ENCODE peak calls at places on chromosomes 13 and 19, in five cellular contexts. Y is mucosa of descending colon, R is esophagus squamous epithelium, D is fibroblast of the aortic adventitia, P is heart right ventricle. T is an unnamed sample.

GRCh38 chr19:3117746-3118145 is 18.1 kb upstream of the GNA15 start:
- DNase-seq in Y (peak), R (no peak), D (no peak), P (no peak), T (no peak)

GRCh38 chr13:112791662-112792440 is 102.0 kb downstream of the ATP11A start:
- DNase-seq in Y (no peak), R (no peak), D (no peak), P (no peak), T (no peak)

GRCh38 chr19:45164577-45165335 is 4.0 kb upstream of the NKPD1 start:
- DNase-seq in Y (peak), R (no peak), D (peak), P (peak), T (peak)

GRCh38 chr13:31476266-31476665 is 263.1 kb upstream of the RXFP2 start:
- DNase-seq in Y (no peak), R (no peak), D (peak), P (no peak), T (peak)

GRCh38 chr19:58330458-58330857 is 3.7 kb downstream of the ZSCAN22 start:
- DNase-seq in Y (no peak), R (no peak), D (peak), P (no peak), T (peak)

GRCh38 chr13:113672002-113672651 is 5.1 kb downstream of the GRK1 start:
- DNase-seq in Y (no peak), R (no peak), D (no peak), P (no peak), T (peak)

GRCh38 chr19:2770055-2771013 is 12.7 kb downstream of the SGTA start:
- DNase-seq in Y (no peak), R (no peak), D (peak), P (peak), T (peak)

GRCh38 chr19:4597975-4598671 is 38.6 kb upstream of the SEMA6B start:
- DNase-seq in Y (no peak), R (no peak), D (no peak), P (no peak), T (no peak)

GRCh38 chr13:81017525-81018152 is 676.7 kb upstream of the SPRY2 start:
- DNase-seq in Y (no peak), R (no peak), D (peak), P (no peak), T (peak)

GRCh38 chr19:50312967-50313811 is 16.0 kb downstream of the KCNC3 start:
- DNase-seq in Y (peak), R (no peak), D (no peak), P (no peak), T (no peak)

GRCh38 chr13:95641291-95641811 is 3.2 kb downstream of the DZIP1 start:
- DNase-seq in Y (no peak), R (no peak), D (no peak), P (no peak), T (peak)

GRCh38 chr13:95643814-95644598 is 500 bp downstream of the DZIP1 start:
- DNase-seq in Y (peak), R (no peak), D (peak), P (no peak), T (peak)

GRCh38 chr13:95643009-95643408 is 1.5 kb downstream of the DZIP1 start:
- DNase-seq in Y (no peak), R (no peak), D (no peak), P (no peak), T (no peak)

GRCh38 chr13:95643471-95643813 is 1.1 kb downstream of the DZIP1 start:
- DNase-seq in Y (no peak), R (no peak), D (peak), P (no peak), T (peak)

DNA sequence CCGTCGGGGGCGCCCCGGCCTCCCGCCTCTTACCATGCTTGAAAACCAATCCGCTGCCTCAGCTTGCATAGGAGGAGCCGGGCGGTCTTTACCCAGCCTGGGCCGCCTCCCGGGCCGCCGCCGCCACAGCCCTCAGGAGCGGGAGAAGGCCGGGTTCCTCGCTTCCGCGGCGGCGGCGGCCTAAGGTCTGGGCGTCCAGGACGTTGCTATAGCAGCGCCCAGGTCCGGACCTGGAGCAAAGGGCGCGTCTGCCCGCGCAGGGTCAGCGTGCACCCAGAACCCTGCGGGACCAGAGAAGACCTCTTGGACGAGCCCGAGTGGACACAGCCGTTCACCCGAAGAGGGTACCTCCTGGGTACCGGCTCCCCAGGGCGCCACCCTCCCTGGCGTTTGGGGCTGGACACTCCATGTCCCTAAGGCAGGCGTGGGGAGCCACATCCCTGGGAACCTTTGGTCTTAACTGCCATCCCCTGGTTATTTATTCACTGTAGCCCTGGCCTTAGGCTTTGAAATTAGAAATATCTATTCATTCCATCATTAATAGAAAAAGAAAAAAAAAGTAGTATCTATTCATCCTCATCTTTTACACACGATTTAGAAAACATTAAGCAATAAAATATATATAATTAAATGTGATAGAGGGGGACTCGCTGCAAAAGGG is 2.4 kb downstream of the DZIP1 start:
- DNase-seq in Y (peak), R (no peak), D (peak), P (no peak), T (peak)
- H3K4me3 ChIP-seq in Y (no peak), R (peak), D (peak), P (peak), T (peak)

GRCh38 chr19:41206456-41206855 is 12.6 kb upstream of the AXL start:
- DNase-seq in Y (no peak), R (no peak), D (no peak), P (no peak), T (no peak)

GRCh38 chr19:41205995-41206394 is 13.0 kb downstream of the CYP2S1 start:
- DNase-seq in Y (no peak), R (no peak), D (no peak), P (no peak), T (no peak)

GRCh38 chr19:41203371-41203770 is 10.4 kb downstream of the CYP2S1 start:
- DNase-seq in Y (no peak), R (no peak), D (no peak), P (no peak), T (no peak)

GRCh38 chr19:41206926-41207750 is 11.9 kb upstream of the AXL start:
- DNase-seq in Y (no peak), R (no peak), D (peak), P (peak), T (peak)
- TF ChIP-seq CTCF in Y (no peak), R (no peak), D (no peak), P (no peak), T (no peak)

GRCh38 chr13:110411316-110412105 is 104.4 kb downstream of the COL4A2 start:
- DNase-seq in Y (no peak), R (no peak), D (no peak), P (no peak), T (no peak)
- H3K4me3 ChIP-seq in Y (no peak), R (no peak), D (no peak), P (peak), T (no peak)

GRCh38 chr13:94984974-94985373 is 272.6 kb upstream of the SOX21 start:
- DNase-seq in Y (no peak), R (no peak), D (no peak), P (no peak), T (no peak)
- TF ChIP-seq CTCF in Y (no peak), R (no peak), D (no peak), P (no peak), T (no peak)

GRCh38 chr19:29813665-29814064 is 1.9 kb downstream of the CCNE1 start:
- DNase-seq in Y (no peak), R (no peak), D (no peak), P (no peak), T (no peak)

GRCh38 chr19:29811125-29812079 is at the start of gene CCNE1:
- DNase-seq in Y (peak), R (peak), D (peak), P (peak), T (peak)

GRCh38 chr19:29815231-29815630 is 3.4 kb downstream of the CCNE1 start:
- DNase-seq in Y (no peak), R (no peak), D (no peak), P (no peak), T (no peak)

GRCh38 chr19:29812080-29812880 is 489 bp downstream of the CCNE1 start:
- DNase-seq in Y (peak), R (no peak), D (no peak), P (no peak), T (no peak)

DNA sequence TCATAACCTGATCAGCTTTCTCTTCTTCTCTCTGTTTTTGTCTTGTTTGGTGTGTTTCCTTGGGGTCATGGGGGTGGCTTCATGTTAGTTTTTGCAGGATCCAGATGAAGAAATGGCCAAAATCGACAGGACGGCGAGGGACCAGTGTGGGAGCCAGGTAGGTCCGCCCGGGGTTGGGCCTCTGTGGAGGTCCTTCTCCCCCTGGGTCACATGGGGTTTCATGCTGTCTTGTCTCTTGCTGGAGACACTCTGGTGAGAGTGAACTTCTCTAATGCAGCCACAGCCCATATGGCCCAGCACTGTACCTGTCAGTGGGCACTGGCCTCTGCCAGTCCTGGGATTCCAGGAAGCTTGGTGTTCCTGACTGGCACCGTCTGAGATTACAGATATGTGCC is 1.1 kb downstream of the CCNE1 start:
- DNase-seq in Y (no peak), R (no peak), D (no peak), P (no peak), T (no peak)
- H3K4me3 ChIP-seq in Y (no peak), R (peak), D (peak), P (peak), T (peak)

GRCh38 chr13:111344471-111345191 is 24.2 kb downstream of the TEX29 start:
- DNase-seq in Y (no peak), R (no peak), D (peak), P (no peak), T (peak)
- TF ChIP-seq CTCF in Y (no peak), R (no peak), D (peak), P (no peak), T (peak)

GRCh38 chr19:56423276-56423984 is 19.3 kb downstream of the ZNF583 start:
- DNase-seq in Y (no peak), R (no peak), D (no peak), P (no peak), T (no peak)
- H3K4me3 ChIP-seq in Y (no peak), R (no peak), D (no peak), P (no peak), T (no peak)

T was measured in AG10803.